ENCODE peak calls at places on chromosome 1, in ten cellular contexts. J is activated T-helper 1 cell treated with Interleukin-2 at 50 U/mL for 16 hours, K is SK-MEL-5, N is mucosa of descending colon, M is mammary epithelial cell, C is Ammon's horn, A is ACHN, G is upper lobe of right lung, P is iPS-NIHi11, H is astrocyte. F is an unnamed sample.

GRCh38 chr1:37671261-37671660 is 21.1 kb upstream of the CDCA8 start:
- DNase-seq in J (no peak), K (no peak), N (no peak), M (no peak), C (no peak), A (no peak), G (no peak), P (no peak), H (no peak), F (no peak)

GRCh38 chr1:231937013-231937754 is 310.6 kb downstream of the DISC1 start:
- DNase-seq in J (no peak), K (no peak), N (peak; percentile 28), M (no peak), C (peak; percentile 29), A (no peak), G (peak; percentile 70), P (peak; percentile 26), H (no peak), F (peak; percentile 72)

GRCh38 chr1:61445269-61445825 is 279.6 kb downstream of the TM2D1 start:
- DNase-seq in J (no peak), K (peak; percentile 36), N (no peak), M (peak; percentile 61), C (no peak), A (no peak), G (no peak), P (no peak), H (no peak), F (no peak)

GRCh38 chr1:211133393-211133840 is 531 bp downstream of the KCNH1 start:
- DNase-seq in J (no peak), K (no peak), N (peak; percentile 7), M (peak; percentile 6), C (peak; percentile 31), A (peak; percentile 66), G (no peak), P (peak; percentile 34), H (no peak), F (peak; percentile 69)

GRCh38 chr1:22749919-22750670 is 39.5 kb downstream of the EPHB2 start:
- DNase-seq in J (no peak), K (no peak), N (peak; percentile 37), M (peak; percentile 83), C (peak; percentile 68), A (peak; percentile 94), G (no peak), P (no peak), H (peak; percentile 94), F (no peak)

GRCh38 chr1:237953238-237953637 is 62.5 kb upstream of the ZP4 start:
- DNase-seq in J (no peak), K (peak; percentile 64), N (no peak), M (peak; percentile 43), C (no peak), A (peak; percentile 10), G (no peak), P (peak; percentile 38), H (no peak), F (no peak)

GRCh38 chr1:212152308-212152693 is 116.8 kb downstream of the DTL start:
- DNase-seq in J (no peak), K (peak; percentile 37), N (no peak), M (no peak), C (no peak), A (no peak), G (no peak), P (no peak), H (no peak), F (no peak)

GRCh38 chr1:206472454-206472853 is 2.2 kb downstream of the IKBKE start:
- DNase-seq in J (no peak), K (no peak), N (peak; percentile 35), M (peak; percentile 74), C (no peak), A (no peak), G (peak; percentile 80), P (peak; percentile 76), H (peak; percentile 82), F (peak; percentile 42)

GRCh38 chr1:177255411-177255810 is 84.7 kb downstream of the BRINP2 start:
- DNase-seq in J (no peak), K (no peak), N (no peak), M (peak; percentile 95), C (no peak), A (peak; percentile 10), G (no peak), P (no peak), H (peak; percentile 72), F (no peak)

GRCh38 chr1:26155370-26156284 is 3.3 kb upstream of the FAM110D start:
- DNase-seq in J (no peak), K (no peak), N (no peak), M (no peak), C (no peak), A (no peak), G (no peak), P (no peak), H (no peak), F (no peak)

GRCh38 chr1:44808938-44809917 is 905 bp downstream of the BTBD19 start:
- DNase-seq in J (peak; percentile 83), K (no peak), N (peak; percentile 77), M (no peak), C (peak; percentile 58), A (peak; percentile 27), G (peak; percentile 80), P (no peak), H (peak; percentile 82), F (no peak)

GRCh38 chr1:3277121-3277520 is 177.3 kb upstream of the ARHGEF16 start:
- DNase-seq in J (no peak), K (no peak), N (no peak), M (no peak), C (no peak), A (no peak), G (no peak), P (no peak), H (no peak), F (no peak)

GRCh38 chr1:162349635-162350330 is 26.9 kb downstream of the SPATA46 start:
- DNase-seq in J (no peak), K (no peak), N (peak; percentile 42), M (peak; percentile 77), C (no peak), A (peak; percentile 66), G (no peak), P (no peak), H (peak; percentile 93), F (no peak)

GRCh38 chr1:162765788-162766187 is 24.7 kb upstream of the HSD17B7 start:
- DNase-seq in J (no peak), K (peak; percentile 19), N (no peak), M (peak; percentile 29), C (no peak), A (no peak), G (no peak), P (no peak), H (no peak), F (no peak)

F was measured in SK-N-SH.